ENCODE peak calls at places on chromosomes 1 and 21, in five cellular contexts. F, I, J, X and S are unnamed samples.

GRCh38 chr1:110722835-110723234 is 48.1 kb upstream of the KCNA3 start:
- DNase-seq in F (no peak), I (no peak), J (no peak), X (no peak), S (no peak)

GRCh38 chr1:149962039-149962647 is 25.5 kb upstream of the MTMR11 start:
- DNase-seq in F (peak; percentile 71), I (peak; percentile 57), J (no peak), X (peak; percentile 67), S (peak; percentile 34)

GRCh38 chr1:246540738-246541491 is 25.1 kb downstream of the TFB2M start:
- DNase-seq in F (no peak), I (no peak), J (no peak), X (no peak), S (no peak)

GRCh38 chr1:228263636-228264035 is 55.8 kb downstream of the OBSCN start:
- DNase-seq in F (no peak), I (no peak), J (no peak), X (no peak), S (no peak)

GRCh38 chr21:31310750-31311149 is 33.3 kb downstream of the TIAM1 start:
- DNase-seq in F (no peak), I (no peak), J (no peak), X (no peak), S (no peak)

GRCh38 chr1:20483833-20484525 is 2.0 kb downstream of the CAMK2N1 start:
- DNase-seq in F (no peak), I (no peak), J (no peak), X (no peak), S (no peak)

GRCh38 chr1:187157552-187157951 is 328.8 kb downstream of the PLA2G4A start:
- DNase-seq in F (no peak), I (peak; percentile 20), J (no peak), X (no peak), S (no peak)

GRCh38 chr1:221025391-221026355 is 146.4 kb downstream of the HLX start:
- DNase-seq in F (no peak), I (no peak), J (no peak), X (no peak), S (no peak)

GRCh38 chr1:169914534-169914933 is 20.8 kb upstream of the SCYL3 start:
- DNase-seq in F (no peak), I (no peak), J (no peak), X (no peak), S (no peak)

DNA sequence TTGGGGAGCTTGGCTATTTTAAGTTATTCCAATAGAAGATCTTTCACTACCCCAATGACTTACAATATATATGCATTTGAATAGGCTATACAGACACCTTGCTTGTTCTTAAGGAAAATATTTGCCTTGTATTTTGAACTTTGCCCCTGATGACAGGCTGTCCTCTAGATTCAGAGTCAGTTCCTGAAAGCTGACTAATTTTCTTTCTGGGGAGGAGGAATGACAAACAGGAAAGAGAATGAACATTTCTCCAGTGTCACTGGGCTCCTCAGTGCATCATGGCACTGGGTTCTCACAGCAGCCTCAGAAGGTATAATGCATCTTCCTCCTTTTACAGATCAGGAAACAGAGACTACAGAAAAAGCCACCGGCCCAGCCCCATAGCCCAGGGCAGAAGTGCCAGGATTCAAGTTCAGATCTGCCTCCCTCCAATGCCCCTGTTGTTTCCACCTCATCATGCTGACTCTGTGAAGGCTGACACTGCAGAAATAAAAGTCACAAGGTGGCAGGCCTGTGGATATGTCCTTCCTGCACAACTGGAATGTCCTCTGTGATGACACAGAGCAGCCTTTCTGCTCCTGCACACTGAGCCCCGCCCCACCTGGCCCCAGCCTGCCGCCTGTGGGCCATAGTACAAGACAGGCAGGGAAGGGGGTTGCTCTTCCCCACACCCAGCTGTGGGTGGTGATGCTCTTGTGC is 6.6 kb downstream of the TTC22 start:
- DNase-seq in F (no peak), I (no peak), J (no peak), X (peak; percentile 83), S (no peak)
- TF ChIP-seq SUZ12 in F (no peak), I (no peak), J (no peak), X (no peak), S (no peak)

GRCh38 chr1:213678753-213679152 is 309.0 kb upstream of the PROX1 start:
- DNase-seq in F (no peak), I (no peak), J (no peak), X (no peak), S (no peak)

GRCh38 chr1:213676741-213677140 is 311.0 kb upstream of the PROX1 start:
- DNase-seq in F (no peak), I (no peak), J (no peak), X (no peak), S (no peak)

GRCh38 chr1:213679153-213679552 is 308.6 kb upstream of the PROX1 start:
- DNase-seq in F (no peak), I (no peak), J (no peak), X (peak; percentile 49), S (no peak)

GRCh38 chr1:213675043-213675442 is 312.7 kb upstream of the PROX1 start:
- DNase-seq in F (no peak), I (no peak), J (no peak), X (no peak), S (no peak)

DNA sequence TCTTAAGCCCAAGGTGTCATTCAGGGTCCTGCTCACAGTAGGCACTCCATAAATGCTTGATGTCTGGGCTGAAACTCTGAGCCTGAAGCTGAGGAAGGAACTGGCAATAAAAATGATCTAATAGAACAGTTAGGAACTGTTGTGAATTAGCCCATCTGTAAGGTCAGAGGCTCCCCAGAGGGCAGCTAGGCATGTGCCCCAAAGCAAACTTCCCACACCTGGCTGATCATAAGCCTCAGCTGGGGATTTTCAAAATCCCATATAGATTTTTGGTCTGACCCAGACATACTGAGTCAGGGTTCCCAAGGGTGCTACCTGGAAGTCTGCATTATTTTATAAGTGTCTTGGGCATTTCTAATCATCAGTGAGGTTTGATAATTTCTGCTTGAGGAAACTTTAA is 309.4 kb upstream of the PROX1 start:
- DNase-seq in F (no peak), I (no peak), J (no peak), X (no peak), S (no peak)
- TF ChIP-seq SUZ12 in F (no peak), I (no peak), J (no peak), X (no peak), S (no peak)

GRCh38 chr1:92538413-92539061 is 51.8 kb upstream of the GFI1 start:
- DNase-seq in F (no peak), I (no peak), J (no peak), X (no peak), S (peak; percentile 51)
- TF ChIP-seq SUZ12 in F (no peak), I (no peak), J (no peak), X (no peak), S (no peak)

DNA sequence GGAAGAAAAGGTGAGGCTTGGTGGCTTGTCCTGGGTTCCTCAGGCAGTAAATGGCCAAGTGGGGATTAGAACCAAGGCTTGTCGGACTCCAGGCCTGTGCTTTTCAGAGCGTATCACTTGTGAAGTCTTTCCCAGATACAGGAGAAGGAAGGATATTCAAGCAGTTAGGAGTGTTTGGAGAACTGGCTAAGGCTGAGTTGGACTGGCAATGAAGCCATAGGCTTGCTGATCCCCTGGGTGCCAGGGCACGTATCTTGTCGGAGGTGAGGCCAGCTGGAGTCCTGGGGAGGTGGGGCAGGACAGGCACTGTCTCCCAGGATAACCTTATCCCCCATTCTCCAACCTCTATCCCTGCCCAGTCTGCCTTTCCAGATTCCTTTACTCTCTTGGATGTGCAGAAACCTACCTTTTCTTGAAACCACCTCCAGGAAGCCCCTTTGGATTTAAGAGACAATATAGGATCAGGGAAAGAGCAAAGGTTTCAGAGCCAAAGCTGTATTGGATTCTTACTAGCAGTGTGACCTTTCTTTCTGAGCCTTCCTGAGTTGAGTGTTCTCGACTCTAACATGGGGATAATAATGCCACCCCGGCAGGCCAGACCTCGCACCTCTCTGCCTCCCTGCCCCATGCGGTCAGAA is 18.2 kb downstream of the WNT4 start:
- DNase-seq in F (no peak), I (no peak), J (no peak), X (no peak), S (no peak)
- TF ChIP-seq SUZ12 in F (no peak), I (no peak), J (no peak), X (no peak), S (no peak)

GRCh38 chr1:96559181-96559580 is 162.4 kb upstream of the PTBP2 start:
- DNase-seq in F (no peak), I (no peak), J (no peak), X (no peak), S (no peak)
- TF ChIP-seq SUZ12 in F (no peak), I (no peak), J (no peak), X (no peak), S (no peak)

GRCh38 chr21:42156690-42157605 is 62.0 kb upstream of the ABCG1 start:
- DNase-seq in F (no peak), I (no peak), J (no peak), X (no peak), S (no peak)

GRCh38 chr21:42158846-42159245 is 60.1 kb upstream of the ABCG1 start:
- DNase-seq in F (no peak), I (no peak), J (no peak), X (no peak), S (no peak)

GRCh38 chr21:42159560-42160110 is 59.3 kb upstream of the ABCG1 start:
- DNase-seq in F (no peak), I (no peak), J (no peak), X (no peak), S (no peak)

GRCh38 chr21:42155045-42155855 is 63.7 kb upstream of the ABCG1 start:
- DNase-seq in F (no peak), I (no peak), J (no peak), X (no peak), S (no peak)

GRCh38 chr21:42157606-42158310 is 61.2 kb upstream of the ABCG1 start:
- DNase-seq in F (no peak), I (no peak), J (no peak), X (no peak), S (no peak)
- TF ChIP-seq SUZ12 in F (no peak), I (no peak), J (no peak), X (no peak), S (no peak)

GRCh38 chr1:119987112-119987511 is 82.3 kb downstream of the NOTCH2 start:
- DNase-seq in F (no peak), I (no peak), J (no peak), X (no peak), S (no peak)
- TF ChIP-seq SUZ12 in F (no peak), I (no peak), J (no peak), X (no peak), S (no peak)